ENCODE peak calls at places on chromosomes 5 and 9, in nine cellular contexts. D, H, V, S, I, P, G, A and W are unnamed samples.

GRCh38 chr9:91558879-91559278 is 135.2 kb upstream of the NFIL3 start:
- DNase-seq in D (no peak), H (no peak), V (no peak), S (no peak), I (no peak), P (no peak), G (no peak), A (peak; percentile 55), W (no peak)

GRCh38 chr9:88748566-88749238 is 213.7 kb downstream of the NXNL2 start:
- DNase-seq in D (no peak), H (no peak), V (peak; percentile 32), S (peak; percentile 69), I (no peak), P (no peak), G (no peak), A (peak; percentile 90), W (no peak)

GRCh38 chr5:66744040-66744439 is 147.8 kb downstream of the MAST4 start:
- DNase-seq in D (no peak), H (no peak), V (no peak), S (no peak), I (no peak), P (no peak), G (no peak), A (peak; percentile 91), W (no peak)

GRCh38 chr9:77712533-77713130 is 64.5 kb upstream of the GNA14 start:
- DNase-seq in D (no peak), H (peak; percentile 32), V (no peak), S (no peak), I (no peak), P (no peak), G (peak; percentile 20), A (peak; percentile 71), W (no peak)

GRCh38 chr9:81312346-81312745 is 377.0 kb downstream of the TLE1 start:
- DNase-seq in D (no peak), H (no peak), V (no peak), S (no peak), I (no peak), P (no peak), G (no peak), A (peak; percentile 13), W (no peak)

GRCh38 chr5:127865273-127865672 is 162.1 kb downstream of the CCDC192 start:
- DNase-seq in D (no peak), H (no peak), V (no peak), S (no peak), I (no peak), P (no peak), G (no peak), A (no peak), W (peak; percentile 48)

GRCh38 chr9:34540826-34541225 is 18.0 kb upstream of the ENHO start:
- DNase-seq in D (no peak), H (no peak), V (no peak), S (no peak), I (no peak), P (no peak), G (no peak), A (peak; percentile 65), W (no peak)

GRCh38 chr5:72394688-72395087 is 74.5 kb downstream of the PTCD2 start:
- DNase-seq in D (no peak), H (no peak), V (no peak), S (no peak), I (no peak), P (peak; percentile 55), G (no peak), A (peak; percentile 46), W (peak; percentile 6)

GRCh38 chr5:1782385-1783213 is 17.0 kb downstream of the MRPL36 start:
- DNase-seq in D (no peak), H (no peak), V (no peak), S (no peak), I (no peak), P (peak; percentile 26), G (no peak), A (no peak), W (no peak)

GRCh38 chr5:179668404-179668803 is 12.4 kb downstream of the CBY3 start:
- DNase-seq in D (no peak), H (no peak), V (peak; percentile 12), S (no peak), I (no peak), P (peak; percentile 93), G (peak; percentile 62), A (peak; percentile 66), W (peak; percentile 30)

GRCh38 chr5:132775439-132776076 is 1.5 kb downstream of the SEPTIN8 start:
- DNase-seq in D (no peak), H (no peak), V (peak; percentile 85), S (no peak), I (no peak), P (no peak), G (no peak), A (no peak), W (peak; percentile 41)

GRCh38 chr5:72282878-72283277 is 37.2 kb downstream of the MRPS27 start:
- DNase-seq in D (no peak), H (no peak), V (no peak), S (peak; percentile 50), I (no peak), P (no peak), G (no peak), A (peak; percentile 58), W (no peak)

GRCh38 chr5:153619706-153620105 is 129.2 kb downstream of the GRIA1 start:
- DNase-seq in D (no peak), H (no peak), V (no peak), S (no peak), I (no peak), P (no peak), G (no peak), A (peak; percentile 18), W (no peak)

GRCh38 chr5:147485046-147485445 is 24.8 kb downstream of the DPYSL3 start:
- DNase-seq in D (no peak), H (no peak), V (no peak), S (no peak), I (no peak), P (no peak), G (no peak), A (peak; percentile 67), W (no peak)

GRCh38 chr5:180098526-180098925 is 27.0 kb upstream of the RNF130 start:
- DNase-seq in D (no peak), H (no peak), V (no peak), S (no peak), I (peak; percentile 49), P (no peak), G (no peak), A (no peak), W (no peak)

GRCh38 chr5:88667187-88668141 is 215.5 kb downstream of the MEF2C start:
- DNase-seq in D (no peak), H (no peak), V (no peak), S (no peak), I (no peak), P (peak; percentile 79), G (no peak), A (no peak), W (no peak)

GRCh38 chr5:137815202-137815990 is 52.3 kb upstream of the MYOT start:
- DNase-seq in D (no peak), H (no peak), V (no peak), S (peak; percentile 22), I (no peak), P (no peak), G (no peak), A (no peak), W (peak; percentile 66)

GRCh38 chr5:40605295-40605958 is 74.3 kb upstream of the PTGER4 start:
- DNase-seq in D (no peak), H (no peak), V (peak; percentile 7), S (no peak), I (no peak), P (no peak), G (no peak), A (peak; percentile 38), W (peak; percentile 51)

GRCh38 chr9:136328011-136328621 is 777 bp downstream of the GPSM1 start:
- DNase-seq in D (peak; percentile 74), H (peak; percentile 72), V (peak; percentile 80), S (no peak), I (peak; percentile 76), P (no peak), G (no peak), A (no peak), W (no peak)
- H3K27ac ChIP-seq in D (peak overlapping the region; percentile 89), H (peak overlapping the region; percentile 94), V (peak overlapping the region; percentile 69), S (peak overlapping the region; percentile 56), I (peak overlapping the region; percentile 69), P (peak overlapping the region; percentile 81), G (no peak overlapping the region), A (peak overlapping the region; percentile 78), W (no peak overlapping the region)

GRCh38 chr5:124662261-124662781 is 84.1 kb downstream of the ZNF608 start:
- DNase-seq in D (no peak), H (no peak), V (no peak), S (no peak), I (no peak), P (peak; percentile 67), G (no peak), A (no peak), W (peak; percentile 97)

GRCh38 chr5:124661317-124662141 is 84.9 kb downstream of the ZNF608 start:
- DNase-seq in D (no peak), H (no peak), V (peak; percentile 63), S (no peak), I (no peak), P (peak; percentile 83), G (peak; percentile 99), A (peak; percentile 87), W (peak; percentile 74)

GRCh38 chr5:124664287-124664686 is 82.2 kb downstream of the ZNF608 start:
- DNase-seq in D (no peak), H (no peak), V (no peak), S (no peak), I (no peak), P (no peak), G (no peak), A (no peak), W (no peak)

GRCh38 chr5:124665035-124665434 is 81.4 kb downstream of the ZNF608 start:
- DNase-seq in D (no peak), H (no peak), V (no peak), S (no peak), I (no peak), P (no peak), G (no peak), A (no peak), W (no peak)

DNA sequence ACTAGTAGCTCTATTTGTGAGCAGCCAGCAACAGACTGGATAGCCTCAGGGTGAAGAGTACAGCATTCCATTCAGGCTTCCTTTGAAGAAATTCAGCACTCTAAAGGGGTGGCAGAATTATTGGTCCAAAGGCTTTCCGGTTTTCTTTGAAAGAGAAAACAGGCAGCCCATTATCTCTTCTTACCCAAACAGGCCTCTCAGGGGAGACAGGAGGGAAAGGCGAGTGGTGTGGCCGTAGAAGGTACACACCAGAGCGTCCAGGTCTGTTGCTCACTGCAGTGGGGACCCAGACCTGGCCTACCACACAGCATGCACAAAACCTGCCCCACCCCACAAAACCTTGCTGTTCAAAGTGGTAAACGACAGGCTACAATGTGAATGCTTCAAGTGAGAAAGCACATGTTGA is 83.3 kb downstream of the ZNF608 start:
- DNase-seq in D (no peak), H (no peak), V (peak; percentile 5), S (no peak), I (no peak), P (no peak), G (peak; percentile 95), A (no peak), W (no peak)
- H3K4me1 ChIP-seq in D (peaks cover 9% of the 10 kb centered on the region), H (peaks cover 10% of the 10 kb centered on the region), V (peaks cover 54% of the 10 kb centered on the region), S (peaks cover 7% of the 10 kb centered on the region), I (peaks cover 34% of the 10 kb centered on the region), P (peaks cover 54% of the 10 kb centered on the region), G (peaks cover 70% of the 10 kb centered on the region), A (peaks cover 93% of the 10 kb centered on the region), W (peaks cover 26% of the 10 kb centered on the region)

GRCh38 chr9:83765376-83765775 is 52.2 kb downstream of the GKAP1 start:
- DNase-seq in D (no peak), H (no peak), V (no peak), S (no peak), I (no peak), P (no peak), G (no peak), A (no peak), W (no peak)
- H3K4me3 ChIP-seq in D (no peak overlapping the region), H (no peak overlapping the region), V (no peak overlapping the region), S (no peak overlapping the region), I (no peak overlapping the region), P (no peak overlapping the region), G (no peak overlapping the region), A (no peak overlapping the region), W (no peak overlapping the region)

GRCh38 chr5:77428526-77428925 is 63.6 kb downstream of the WDR41 start:
- DNase-seq in D (no peak), H (no peak), V (no peak), S (no peak), I (no peak), P (no peak), G (no peak), A (no peak), W (no peak)
- H3K27ac ChIP-seq in D (no peak overlapping the region), H (no peak overlapping the region), V (no peak overlapping the region), S (peak overlapping the region; percentile 74), I (no peak overlapping the region), P (no peak overlapping the region), G (no peak overlapping the region), A (no peak overlapping the region), W (no peak overlapping the region)